ENCODE peak calls at places on chromosomes 5 and 9, in five cellular contexts. L, R, J, G and Y are unnamed samples.

GRCh38 chr5:41057231-41057630 is 13.9 kb downstream of the MROH2B start:
- DNase-seq in L (no peak), J (no peak), G (no peak), R (no peak), Y (no peak)

GRCh38 chr5:109563692-109564091 is 126.0 kb upstream of the MAN2A1 start:
- DNase-seq in R (no peak), G (no peak), J (no peak), L (no peak), Y (no peak)

GRCh38 chr9:117547904-117548303 is 133.0 kb upstream of the ASTN2 start:
- DNase-seq in L (no peak), G (no peak), R (no peak), J (no peak), Y (no peak)

GRCh38 chr5:133219296-133219695 is 167.5 kb downstream of the HSPA4 start:
- DNase-seq in L (no peak), R (no peak), G (no peak), J (no peak), Y (no peak)

GRCh38 chr5:26388946-26389345 is 649.4 kb downstream of the CDH9 start:
- DNase-seq in J (no peak), G (no peak), L (no peak), R (no peak), Y (no peak)

GRCh38 chr9:115395511-115396021 is 277.6 kb upstream of the TNC start:
- DNase-seq in L (no peak), G (no peak), R (no peak), J (no peak), Y (no peak)

GRCh38 chr9:135348076-135348787 is 131.3 kb upstream of the PPP1R26 start:
- DNase-seq in L (no peak), G (no peak), R (no peak), J (no peak), Y (no peak)

GRCh38 chr5:72441861-72442540 is 65.2 kb downstream of the ZNF366 start:
- DNase-seq in J (no peak), G (no peak), L (no peak), R (no peak), Y (no peak)

GRCh38 chr5:136062563-136063274 is 33.9 kb downstream of the TGFBI start:
- DNase-seq in L (no peak), J (peak), G (no peak), R (no peak), Y (no peak)

GRCh38 chr5:25028994-25029393 is 384.2 kb upstream of the CDH10 start:
- DNase-seq in J (no peak), R (no peak), L (no peak), G (no peak), Y (no peak)

GRCh38 chr5:1332461-1333001 is 12.4 kb downstream of the CLPTM1L start:
- DNase-seq in J (no peak), R (no peak), L (no peak), G (no peak), Y (no peak)

GRCh38 chr9:116149844-116150243 is 3.7 kb upstream of the PAPPA start:
- DNase-seq in G (no peak), L (no peak), J (no peak), R (no peak), Y (no peak)

GRCh38 chr9:116208417-116209232 is 55.0 kb downstream of the PAPPA start:
- DNase-seq in G (no peak), R (no peak), L (no peak), J (no peak), Y (no peak)

GRCh38 chr5:10229306-10230048 is 20.2 kb downstream of the ATPSCKMT start:
- DNase-seq in L (no peak), J (no peak), R (no peak), G (no peak), Y (no peak)

GRCh38 chr9:137406876-137407589 is 15.9 kb downstream of the EXD3 start:
- DNase-seq in R (peak), G (peak), L (no peak), J (peak), Y (peak)

GRCh38 chr9:135512904-135513303 is 8.3 kb upstream of the LCN1 start:
- DNase-seq in G (no peak), J (no peak), R (no peak), L (no peak), Y (no peak)

GRCh38 chr5:113510836-113511451 is 2.5 kb upstream of the YTHDC2 start:
- DNase-seq in J (peak), G (no peak), L (no peak), R (no peak), Y (no peak)

GRCh38 chr9:131011274-131012022 is 2.5 kb downstream of the LAMC3 start:
- DNase-seq in G (no peak), R (no peak), L (no peak), J (no peak), Y (no peak)

GRCh38 chr5:77454123-77454522 is 38.0 kb downstream of the WDR41 start:
- DNase-seq in R (no peak), G (no peak), J (no peak), L (no peak), Y (no peak)

GRCh38 chr5:104998572-104998971 is 1436.0 kb upstream of the NUDT12 start:
- DNase-seq in G (no peak), L (no peak), R (no peak), J (no peak), Y (no peak)

GRCh38 chr5:10690460-10690859 is 70.6 kb downstream of the DAP start:
- DNase-seq in J (no peak), G (no peak), L (no peak), R (no peak), Y (no peak)

GRCh38 chr9:126626117-126627022 is 12.6 kb downstream of the LMX1B start:
- DNase-seq in G (no peak), L (no peak), R (no peak), J (no peak), Y (no peak)

GRCh38 chr5:176883700-176884570 is 15.2 kb downstream of the HK3 start:
- DNase-seq in R (no peak), L (no peak), J (no peak), G (no peak), Y (no peak)